ENCODE peak calls at places on chromosomes 11 and 22, in ten cellular contexts. T, B, J, G, R, K, L, Z, X and U are unnamed samples.

GRCh38 chr22:42990131-42990838 is 24.7 kb downstream of the PACSIN2 start:
- DNase-seq in X (peak; percentile 76), G (no peak), L (peak; percentile 73), T (peak; percentile 51), Z (no peak), J (peak; percentile 56), B (no peak), K (peak; percentile 86), R (no peak), U (no peak)

GRCh38 chr22:35703861-35704584 is 13.6 kb upstream of the APOL5 start:
- DNase-seq in X (no peak), L (no peak), T (no peak), J (no peak), K (no peak), R (no peak), B (no peak), G (no peak), Z (no peak), U (no peak)

GRCh38 chr11:27011560-27012253 is 17.8 kb downstream of the FIBIN start:
- DNase-seq in L (no peak), X (no peak), B (no peak), K (no peak), R (no peak), Z (no peak), T (no peak), J (no peak), G (no peak), U (no peak)

GRCh38 chr11:4607782-4608666 is at the start of gene TRIM68:
- DNase-seq in B (peak; percentile 88), L (peak; percentile 96), X (peak; percentile 98), G (peak; percentile 97), T (peak; percentile 96), Z (peak; percentile 95), K (peak; percentile 94), R (peak; percentile 97), J (peak; percentile 95), U (peak; percentile 94)

GRCh38 chr11:122253541-122254317 is 137.7 kb upstream of the BLID start:
- DNase-seq in L (no peak), Z (no peak), R (no peak), B (no peak), T (peak; percentile 30), K (no peak), G (no peak), J (no peak), X (no peak), U (no peak)

GRCh38 chr11:128520886-128521696 is 66.3 kb downstream of the ETS1 start:
- DNase-seq in T (no peak), X (no peak), K (no peak), J (no peak), Z (no peak), L (no peak), B (no peak), R (no peak), G (no peak), U (no peak)

GRCh38 chr11:58968251-58968711 is 29.0 kb downstream of the GLYATL1 start:
- DNase-seq in X (no peak), B (no peak), R (peak; percentile 40), K (no peak), J (no peak), L (no peak), T (peak; percentile 66), Z (no peak), G (no peak), U (no peak)

GRCh38 chr11:124644426-124645280 is 22.0 kb downstream of the TBRG1 start:
- DNase-seq in B (no peak), K (peak; percentile 72), L (peak; percentile 51), R (peak; percentile 29), T (peak; percentile 89), X (peak; percentile 77), Z (peak; percentile 60), J (peak; percentile 87), G (peak; percentile 45), U (peak; percentile 56)

GRCh38 chr11:45252134-45252856 is 33.8 kb downstream of the SYT13 start:
- DNase-seq in G (no peak), K (peak; percentile 60), Z (peak; percentile 70), R (peak; percentile 84), T (peak; percentile 89), B (no peak), J (peak; percentile 14), X (no peak), L (peak; percentile 78), U (no peak)

GRCh38 chr11:128928400-128928799 is 14.3 kb downstream of the TP53AIP1 start:
- DNase-seq in J (no peak), T (no peak), L (no peak), R (no peak), X (no peak), G (no peak), B (no peak), K (no peak), Z (no peak), U (no peak)

DNA sequence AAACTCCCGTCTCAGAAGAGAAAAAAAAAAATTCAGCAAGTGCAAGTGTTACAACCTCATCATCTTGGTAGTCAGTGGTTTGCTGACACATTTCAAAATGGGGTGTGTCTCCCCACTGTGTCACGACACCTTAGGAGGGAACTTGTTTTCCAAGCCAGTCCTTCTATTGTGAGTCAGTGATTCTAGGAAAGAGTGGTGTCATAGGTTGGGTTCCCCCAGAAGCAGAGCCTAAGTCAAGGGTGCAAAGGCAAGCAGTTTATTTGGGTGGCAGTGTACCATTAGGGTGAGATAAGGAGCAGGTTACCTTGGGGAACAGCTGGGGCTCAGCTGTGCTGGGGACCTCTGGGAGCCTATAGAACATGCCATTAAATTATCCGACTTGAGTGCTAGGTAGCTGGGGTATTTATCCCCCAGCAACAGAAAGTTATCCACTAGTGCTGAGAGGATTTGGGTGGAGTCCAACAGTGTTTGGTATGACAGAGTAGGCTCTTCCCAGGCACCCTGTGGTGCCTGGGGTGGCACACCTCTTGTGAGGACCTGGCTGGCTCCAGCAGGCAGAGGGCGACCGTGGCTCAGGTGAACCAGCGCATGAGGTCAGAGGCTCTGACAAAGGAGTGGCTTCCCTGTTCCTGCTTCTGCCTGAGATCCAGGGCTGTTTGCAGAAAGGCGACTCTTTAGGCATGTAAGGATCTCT is 41.7 kb downstream of the KIAA1671 start:
- DNase-seq in R (peak; percentile 89), B (no peak), G (no peak), X (no peak), J (no peak), L (no peak), K (peak; percentile 70), T (peak; percentile 64), Z (peak; percentile 41), U (no peak)
- TF ChIP-seq CTCF in R (peak; percentile 35), B (no peak), G (no peak), X (no peak), J (no peak), L (peak; percentile 17), K (peak; percentile 53), T (peak; percentile 43), Z (no peak), U (no peak)

DNA sequence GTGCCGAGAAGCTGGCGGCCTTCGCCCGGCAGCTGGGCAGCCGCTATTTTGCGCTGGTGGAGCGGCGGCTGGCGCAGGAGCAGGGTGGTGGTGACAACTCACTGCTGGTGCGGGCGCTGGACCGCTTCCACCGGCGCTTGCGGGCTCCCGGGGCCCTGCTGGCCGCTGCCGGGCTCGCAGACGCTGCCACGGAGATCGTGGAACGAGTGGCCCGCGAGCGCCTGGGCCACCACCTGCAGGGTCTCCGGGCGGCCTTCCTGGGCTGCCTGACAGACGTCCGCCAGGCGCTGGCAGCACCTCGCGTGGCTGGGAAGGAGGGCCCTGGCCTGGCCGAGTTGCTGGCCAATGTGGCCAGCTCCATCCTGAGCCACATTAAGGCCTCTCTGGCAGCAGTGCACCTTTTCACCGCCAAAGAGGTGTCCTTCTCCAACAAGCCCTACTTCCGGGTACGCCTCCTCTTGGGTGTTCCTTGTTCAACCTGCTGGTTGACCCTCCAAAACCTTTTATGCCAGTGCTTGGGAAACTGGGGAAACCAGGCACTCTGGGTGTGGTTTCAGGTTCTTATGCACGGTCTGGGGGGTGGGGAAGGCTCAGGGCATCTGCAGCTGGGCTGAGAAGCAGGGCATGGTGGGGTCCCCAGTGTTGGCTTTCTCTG is 3.1 kb upstream of the TM7SF2 start:
- DNase-seq in J (no peak), G (no peak), Z (no peak), K (no peak), T (no peak), R (no peak), B (no peak), X (no peak), L (no peak), U (no peak)
- TF ChIP-seq CTCF in J (no peak), G (no peak), Z (no peak), K (no peak), T (no peak), R (no peak), B (no peak), X (no peak), L (no peak), U (no peak)

DNA sequence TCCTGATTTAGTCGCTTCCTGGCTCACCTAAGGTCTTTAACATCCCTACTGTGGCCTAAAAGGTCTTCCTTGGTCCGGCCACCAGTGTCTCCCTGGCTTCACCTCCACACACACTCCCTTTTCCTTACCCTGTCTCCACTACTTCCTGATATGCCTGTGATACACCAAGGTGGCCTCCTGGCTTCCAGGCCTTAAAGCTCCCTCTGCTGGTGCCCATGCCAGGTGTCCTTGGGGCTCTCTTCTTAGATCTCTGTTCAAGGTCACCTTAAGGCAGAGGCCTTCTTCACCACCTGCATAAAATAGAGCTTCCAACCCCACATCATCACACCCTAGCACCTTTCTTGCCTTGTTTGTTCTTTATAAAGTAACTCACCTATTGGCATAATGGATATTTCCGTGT is 787.7 kb downstream of the NTM start:
- DNase-seq in K (peak; percentile 50), B (no peak), X (no peak), Z (peak; percentile 4), T (peak; percentile 71), G (no peak), R (no peak), L (no peak), J (peak; percentile 32), U (no peak)
- TF ChIP-seq CTCF in K (peak; percentile 70), B (no peak), X (no peak), Z (peak; percentile 54), T (peak; percentile 61), G (no peak), R (no peak), L (no peak), J (peak; percentile 42), U (no peak)

GRCh38 chr22:37225481-37225880 is 13.2 kb upstream of the SSTR3 start:
- DNase-seq in B (no peak), R (no peak), G (no peak), T (no peak), Z (no peak), L (no peak), K (no peak), X (no peak), J (no peak), U (no peak)
- TF ChIP-seq CTCF in B (no peak), R (no peak), G (no peak), T (no peak), Z (no peak), L (no peak), K (peak; percentile 16), X (no peak), J (peak; percentile 26), U (no peak)